ENCODE peak calls at places on chromosome 15, in five cellular contexts. A is sciatic nerve; P is RCC 7860; I is T-helper 9 cell; F is naive thymus-derived CD4-positive, alpha-beta T cell. L is an unnamed sample.

GRCh38 chr15:78810377-78811123 is 714 bp downstream of the ADAMTS7 start:
- DNase-seq in P (no peak), F (no peak), I (no peak), A (peak), L (no peak)

GRCh38 chr15:89211678-89212170 is 9.7 kb downstream of the RLBP1 start:
- DNase-seq in A (no peak), P (no peak), I (no peak), F (no peak), L (no peak)

GRCh38 chr15:26097216-26097615 is 234.1 kb upstream of the ATP10A start:
- DNase-seq in F (no peak), P (no peak), A (no peak), I (no peak), L (no peak)

GRCh38 chr15:78654272-78654671 is 13.3 kb upstream of the CHRNB4 start:
- DNase-seq in I (no peak), F (no peak), A (no peak), P (no peak), L (no peak)

GRCh38 chr15:72220678-72221077 is 10.3 kb downstream of the PKM start:
- DNase-seq in F (no peak), A (no peak), P (no peak), I (no peak), L (no peak)

GRCh38 chr15:85044251-85044853 is 62.7 kb downstream of the PDE8A start:
- DNase-seq in P (peak), F (peak), I (peak), A (peak), L (peak)

GRCh38 chr15:75202251-75203016 is 752 bp downstream of the C15orf39 start:
- DNase-seq in F (peak), I (peak), A (peak), P (peak), L (peak)

GRCh38 chr15:96070636-96071035 is 259.9 kb upstream of the NR2F2 start:
- DNase-seq in A (no peak), I (no peak), P (no peak), F (no peak), L (no peak)

GRCh38 chr15:49036650-49037545 is 9.3 kb downstream of the SECISBP2L start:
- DNase-seq in A (no peak), I (no peak), P (peak), F (no peak), L (no peak)

GRCh38 chr15:91694829-91695205 is 158.7 kb upstream of the SLCO3A1 start:
- DNase-seq in P (no peak), I (no peak), A (peak), F (no peak), L (no peak)

GRCh38 chr15:64991536-64992135 is 1.9 kb upstream of the SPG21 start:
- DNase-seq in F (no peak), A (no peak), I (no peak), P (no peak), L (no peak)

GRCh38 chr15:85296615-85297402 is 83.6 kb upstream of the AKAP13 start:
- DNase-seq in P (peak), A (peak), I (peak), F (peak), L (peak)

GRCh38 chr15:44591326-44591725 is 54.4 kb downstream of the EIF3J start:
- DNase-seq in F (no peak), I (no peak), A (no peak), P (no peak), L (no peak)

GRCh38 chr15:62625421-62626033 is 417.0 kb upstream of the TPM1 start:
- DNase-seq in P (no peak), F (no peak), A (no peak), I (no peak), L (no peak)

GRCh38 chr15:82231842-82232241 is 30.7 kb downstream of the EFL1 start:
- DNase-seq in P (no peak), F (no peak), I (no peak), A (no peak), L (no peak)

GRCh38 chr15:72999586-72999985 is 52.7 kb upstream of the NEO1 start:
- DNase-seq in P (no peak), A (no peak), F (no peak), I (no peak), L (no peak)